ENCODE peak calls at places on chromosomes 5 and 9, in five cellular contexts. X, T, H, Z and E are unnamed samples.

GRCh38 chr9:38318755-38319495 is 73.6 kb upstream of the ALDH1B1 start:
- DNase-seq in X (no peak), T (no peak), H (peak), Z (no peak), E (no peak)

GRCh38 chr5:165775094-165775493 is 2269.7 kb downstream of the MAT2B start:
- DNase-seq in X (no peak), T (no peak), H (no peak), Z (no peak), E (no peak)

GRCh38 chr5:177545487-177546261 is 8.7 kb downstream of the FAM193B start:
- DNase-seq in X (no peak), T (peak), H (peak), Z (no peak), E (peak)

GRCh38 chr5:174462128-174462527 is 262.3 kb upstream of the MSX2 start:
- DNase-seq in X (no peak), T (no peak), H (no peak), Z (no peak), E (no peak)

GRCh38 chr9:134040831-134041648 is 15.8 kb downstream of the BRD3OS start:
- DNase-seq in X (no peak), T (no peak), H (no peak), Z (peak), E (no peak)

GRCh38 chr5:96601200-96601599 is 61.0 kb upstream of the CAST start:
- DNase-seq in X (no peak), T (no peak), H (no peak), Z (no peak), E (no peak)

GRCh38 chr5:140321796-140322195 is 18.9 kb upstream of the PFDN1 start:
- DNase-seq in X (no peak), T (peak), H (no peak), Z (no peak), E (no peak)

GRCh38 chr9:126459126-126459525 is 132.5 kb downstream of the MVB12B start:
- DNase-seq in X (no peak), T (peak), H (no peak), Z (no peak), E (no peak)

GRCh38 chr9:134835455-134835854 is 45.2 kb upstream of the FCN2 start:
- DNase-seq in X (no peak), T (no peak), H (no peak), Z (no peak), E (no peak)

GRCh38 chr5:80061005-80061404 is 25.9 kb downstream of the THBS4 start:
- DNase-seq in X (no peak), T (no peak), H (peak), Z (no peak), E (no peak)

GRCh38 chr5:78810098-78810497 is 161.5 kb upstream of the LHFPL2 start:
- DNase-seq in X (no peak), T (no peak), H (no peak), Z (no peak), E (no peak)

GRCh38 chr9:120071760-120072159 is 508.2 kb downstream of the CDK5RAP2 start:
- DNase-seq in X (no peak), T (no peak), H (no peak), Z (peak), E (no peak)

GRCh38 chr5:30392897-30393296 is 800.6 kb upstream of the CDH6 start:
- DNase-seq in X (no peak), T (no peak), H (no peak), Z (no peak), E (no peak)

GRCh38 chr5:112276996-112277395 is 142.1 kb downstream of the EPB41L4A start:
- DNase-seq in X (peak), T (no peak), H (no peak), Z (peak), E (no peak)

GRCh38 chr9:109968332-109968657 is 188.3 kb downstream of the PALM2AKAP2 start:
- DNase-seq in X (no peak), T (no peak), H (no peak), Z (no peak), E (no peak)

GRCh38 chr5:112492291-112492690 is 73.2 kb upstream of the EPB41L4A start:
- DNase-seq in X (no peak), T (peak), H (peak), Z (peak), E (no peak)

GRCh38 chr5:3080366-3080765 is 328.9 kb upstream of the IRX2 start:
- DNase-seq in X (no peak), T (no peak), H (no peak), Z (no peak), E (no peak)

GRCh38 chr5:132829742-132830435 is 558 bp downstream of the SHROOM1 start:
- DNase-seq in X (peak), T (peak), H (peak), Z (peak), E (peak)

GRCh38 chr9:99778308-99778707 is 43.4 kb upstream of the NR4A3 start:
- DNase-seq in X (no peak), T (no peak), H (peak), Z (no peak), E (no peak)

GRCh38 chr5:88045931-88046461 is 222.6 kb downstream of the TMEM161B start:
- DNase-seq in X (no peak), T (peak), H (no peak), Z (no peak), E (no peak)

GRCh38 chr9:129069128-129069824 is 11.6 kb upstream of the DOLPP1 start:
- DNase-seq in X (no peak), T (peak), H (no peak), Z (no peak), E (no peak)

GRCh38 chr5:123358751-123359150 is 64.5 kb downstream of the CEP120 start:
- DNase-seq in X (no peak), T (no peak), H (no peak), Z (no peak), E (no peak)

GRCh38 chr9:72554221-72554641 is 32.8 kb downstream of the TMC1 start:
- DNase-seq in X (no peak), T (no peak), H (peak), Z (peak), E (no peak)

GRCh38 chr5:179293276-179293675 is 52.0 kb downstream of the ADAMTS2 start:
- DNase-seq in X (no peak), T (peak), H (peak), Z (no peak), E (no peak)

GRCh38 chr9:109733690-109734089 is 46.3 kb upstream of the PALM2AKAP2 start:
- DNase-seq in X (no peak), T (no peak), H (peak), Z (no peak), E (no peak)

GRCh38 chr9:136051568-136052432 is 43.3 kb downstream of the NACC2 start:
- DNase-seq in X (no peak), T (peak), H (peak), Z (peak), E (no peak)

GRCh38 chr5:56099346-56099745 is 104.6 kb upstream of the IL6ST start:
- DNase-seq in X (no peak), T (no peak), H (peak), Z (no peak), E (no peak)

GRCh38 chr9:128370367-128370751 is 815 bp upstream of the URM1 start:
- DNase-seq in X (no peak), T (no peak), H (no peak), Z (no peak), E (no peak)

GRCh38 chr9:135616621-135617537 is 22.5 kb downstream of the GLT6D1 start:
- DNase-seq in X (no peak), T (no peak), H (no peak), Z (no peak), E (no peak)